ENCODE peak calls at places on chromosomes 12 and 14, in six cellular contexts. T, W, P, J, A and K are unnamed samples.

GRCh38 chr12:113056631-113057488 is at the start of gene DTX1:
- DNase-seq in T (no peak), W (no peak), P (peak; percentile 45), J (no peak), A (no peak), K (peak; percentile 12)

GRCh38 chr12:43893670-43894069 is 57.8 kb downstream of the TMEM117 start:
- DNase-seq in T (no peak), W (peak; percentile 22), P (no peak), J (peak; percentile 18), A (peak; percentile 85), K (no peak)

GRCh38 chr14:58625438-58625837 is 12.3 kb upstream of the DACT1 start:
- DNase-seq in T (no peak), W (no peak), P (no peak), J (no peak), A (no peak), K (no peak)

GRCh38 chr12:124359671-124360581 is 65.0 kb downstream of the RFLNA start:
- DNase-seq in T (peak; percentile 85), W (peak; percentile 57), P (peak; percentile 94), J (no peak), A (no peak), K (no peak)

GRCh38 chr14:26855051-26855753 is 257.4 kb upstream of the NOVA1 start:
- DNase-seq in T (no peak), W (peak; percentile 68), P (no peak), J (no peak), A (no peak), K (no peak)

GRCh38 chr14:100529561-100530031 is 57.6 kb downstream of the BEGAIN start:
- DNase-seq in T (no peak), W (no peak), P (no peak), J (no peak), A (no peak), K (no peak)

GRCh38 chr12:85833558-85833957 is 2.7 kb downstream of the RASSF9 start:
- DNase-seq in T (no peak), W (no peak), P (no peak), J (no peak), A (no peak), K (no peak)

GRCh38 chr14:99726538-99727095 is 42.5 kb downstream of the CYP46A1 start:
- DNase-seq in T (no peak), W (no peak), P (no peak), J (no peak), A (no peak), K (no peak)

GRCh38 chr12:109606261-109607028 is 32.9 kb downstream of the MVK start:
- DNase-seq in T (peak; percentile 38), W (no peak), P (peak; percentile 44), J (no peak), A (no peak), K (peak; percentile 38)

GRCh38 chr12:98653866-98654493 is 8.9 kb downstream of the APAF1 start:
- DNase-seq in T (no peak), W (peak; percentile 80), P (no peak), J (peak; percentile 34), A (peak; percentile 70), K (peak; percentile 47)

GRCh38 chr14:61147898-61148549 is 133.1 kb downstream of the TMEM30B start:
- DNase-seq in T (no peak), W (peak; percentile 63), P (peak; percentile 20), J (peak; percentile 98), A (peak; percentile 100), K (no peak)

GRCh38 chr12:62632521-62632920 is 165.9 kb downstream of the MON2 start:
- DNase-seq in T (peak; percentile 54), W (peak; percentile 76), P (peak; percentile 75), J (no peak), A (no peak), K (peak; percentile 65)

GRCh38 chr14:42779024-42779423 is 1172.3 kb downstream of the LRFN5 start:
- DNase-seq in T (no peak), W (no peak), P (no peak), J (peak; percentile 11), A (peak; percentile 10), K (no peak)

GRCh38 chr12:98174410-98174809 is 341.0 kb upstream of the TMPO start:
- DNase-seq in T (no peak), W (no peak), P (no peak), J (no peak), A (no peak), K (no peak)

GRCh38 chr12:28456934-28457710 is 266.9 kb downstream of the CCDC91 start:
- DNase-seq in T (no peak), W (no peak), P (no peak), J (no peak), A (no peak), K (no peak)

GRCh38 chr12:38664661-38665269 is 240.6 kb downstream of the CPNE8 start:
- DNase-seq in T (no peak), W (peak; percentile 35), P (no peak), J (no peak), A (no peak), K (peak; percentile 34)

GRCh38 chr12:42756841-42757661 is 167.5 kb upstream of the PRICKLE1 start:
- DNase-seq in T (no peak), W (peak; percentile 85), P (no peak), J (peak; percentile 81), A (peak; percentile 91), K (peak; percentile 19)

GRCh38 chr14:36771256-36771655 is 109.6 kb downstream of the PAX9 start:
- DNase-seq in T (no peak), W (no peak), P (no peak), J (no peak), A (no peak), K (no peak)

GRCh38 chr12:58368001-58368400 is 426.6 kb downstream of the ATP23 start:
- DNase-seq in T (no peak), W (peak; percentile 10), P (no peak), J (no peak), A (no peak), K (no peak)

GRCh38 chr14:95164506-95164905 is 7.2 kb upstream of the DICER1 start:
- DNase-seq in T (no peak), W (no peak), P (no peak), J (no peak), A (no peak), K (no peak)

GRCh38 chr12:54475542-54475941 is 2.1 kb upstream of the GTSF1 start:
- DNase-seq in T (no peak), W (peak; percentile 59), P (no peak), J (no peak), A (no peak), K (no peak)

GRCh38 chr14:91573528-91573893 is 63.4 kb upstream of the PPP4R3A start:
- DNase-seq in T (no peak), W (no peak), P (no peak), J (no peak), A (no peak), K (no peak)
- H3K4me3 ChIP-seq in T (no peak overlapping the region), W (no peak overlapping the region), P (no peak overlapping the region), J (no peak overlapping the region), A (no peak overlapping the region), K (no peak overlapping the region)

GRCh38 chr12:2385529-2385928 is 332.7 kb downstream of the CACNA1C start:
- DNase-seq in T (no peak), W (no peak), P (no peak), J (no peak), A (no peak), K (no peak)

GRCh38 chr12:2384533-2385328 is 331.9 kb downstream of the CACNA1C start:
- DNase-seq in T (no peak), W (peak; percentile 89), P (no peak), J (peak; percentile 53), A (peak; percentile 87), K (peak; percentile 65)

GRCh38 chr12:2384029-2384386 is 331.2 kb downstream of the CACNA1C start:
- DNase-seq in T (no peak), W (peak; percentile 15), P (no peak), J (no peak), A (peak; percentile 47), K (no peak)

GRCh38 chr12:2383276-2384028 is 330.7 kb downstream of the CACNA1C start:
- DNase-seq in T (no peak), W (no peak), P (no peak), J (no peak), A (no peak), K (peak; percentile 28)

GRCh38 chr12:2382391-2383155 is 329.8 kb downstream of the CACNA1C start:
- DNase-seq in T (no peak), W (peak; percentile 36), P (no peak), J (no peak), A (peak; percentile 51), K (no peak)
- TF ChIP-seq CTCF in T (no peak), W (no peak), P (no peak), J (peak; percentile 14), A (peak; percentile 18), K (peak; percentile 7)

GRCh38 chr12:127060933-127061332 is 1206.0 kb upstream of the TMEM132C start:
- DNase-seq in T (no peak), W (no peak), P (no peak), J (no peak), A (no peak), K (no peak)
- H3K4me3 ChIP-seq in T (no peak overlapping the region), W (no peak overlapping the region), P (no peak overlapping the region), J (no peak overlapping the region), A (no peak overlapping the region), K (no peak overlapping the region)

GRCh38 chr12:48907243-48907642 is 18.0 kb downstream of the FKBP11 start:
- DNase-seq in T (no peak), W (no peak), P (no peak), J (no peak), A (no peak), K (no peak)

GRCh38 chr12:48910196-48910595 is 15.1 kb downstream of the FKBP11 start:
- DNase-seq in T (no peak), W (no peak), P (no peak), J (no peak), A (no peak), K (no peak)
- TF ChIP-seq CTCF in T (no peak), W (no peak), P (no peak), J (no peak), A (no peak), K (no peak)

DNA sequence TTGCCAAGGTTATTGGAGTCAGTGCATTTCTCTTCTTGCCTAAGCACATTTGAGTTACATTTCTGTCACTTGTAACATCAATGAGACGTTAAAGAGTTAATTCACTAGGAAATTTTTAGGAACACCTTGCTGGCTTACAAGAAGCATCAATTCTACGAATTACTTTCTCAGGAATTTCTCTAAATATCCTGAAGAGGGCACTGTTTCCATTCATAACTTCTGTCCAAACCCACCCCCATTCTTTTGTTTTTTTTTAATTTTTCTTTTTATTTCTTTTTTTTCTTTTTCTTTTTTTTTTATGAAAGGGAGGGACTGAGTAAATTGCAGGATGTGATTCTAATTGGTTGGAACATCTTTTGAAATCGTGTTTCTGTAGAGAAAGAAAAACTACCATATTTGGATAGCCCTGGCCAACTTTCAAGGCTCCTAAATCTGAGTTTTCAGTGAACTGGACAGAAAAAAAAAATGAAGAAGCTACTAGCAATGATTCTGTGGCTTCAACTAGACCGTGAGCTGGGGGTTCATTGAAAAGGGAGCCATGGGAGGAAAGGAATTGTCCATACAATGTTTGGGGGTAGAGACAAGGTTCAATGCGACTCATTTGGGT is 285.3 kb downstream of the DAD1 start:
- DNase-seq in T (no peak), W (peak; percentile 27), P (no peak), J (no peak), A (peak; percentile 50), K (peak; percentile 30)
- H3K4me3 ChIP-seq in T (no peak overlapping the region), W (no peak overlapping the region), P (no peak overlapping the region), J (no peak overlapping the region), A (no peak overlapping the region), K (no peak overlapping the region)

GRCh38 chr14:81252278-81252677 is 31.5 kb upstream of the GTF2A1 start:
- DNase-seq in T (no peak), W (no peak), P (no peak), J (no peak), A (no peak), K (no peak)
- TF ChIP-seq CTCF in T (no peak), W (no peak), P (no peak), J (no peak), A (no peak), K (no peak)

GRCh38 chr12:15928870-15929571 is 17.9 kb downstream of the DERA start:
- DNase-seq in T (no peak), W (no peak), P (peak; percentile 23), J (no peak), A (no peak), K (no peak)
- H3K4me3 ChIP-seq in T (no peak overlapping the region), W (no peak overlapping the region), P (no peak overlapping the region), J (no peak overlapping the region), A (no peak overlapping the region), K (no peak overlapping the region)